ENCODE peak calls at places on chromosomes 16 and 17, in nine cellular contexts. R is neural progenitor cell; Z is CD8-positive, alpha-beta T cell; T is ovary; O is sigmoid colon; X is OCI-LY7; G is HepG2; I is esophagus squamous epithelium; U is bronchial epithelial cell. A is an unnamed sample.

GRCh38 chr16:3383045-3383448 is 17.8 kb downstream of the ZSCAN32 start:
- DNase-seq in I (no peak), G (no peak), T (no peak), R (no peak), O (no peak), Z (no peak), U (no peak), X (no peak), A (no peak)

GRCh38 chr16:66238696-66239095 is 127.8 kb upstream of the CDH5 start:
- DNase-seq in U (no peak), G (no peak), I (no peak), T (no peak), O (peak; percentile 2), Z (no peak), R (no peak), X (no peak), A (no peak)

GRCh38 chr16:73068546-73069401 is 20.8 kb upstream of the ZFHX3 start:
- DNase-seq in O (peak; percentile 93), U (peak; percentile 99), Z (no peak), I (no peak), T (no peak), G (peak; percentile 63), R (peak; percentile 9), X (no peak), A (no peak)

GRCh38 chr17:83203472-83204221 is 124.2 kb downstream of the METRNL start:
- DNase-seq in O (peak; percentile 65), G (no peak), X (no peak), Z (peak; percentile 47), R (no peak), T (peak; percentile 12), U (no peak), I (no peak), A (no peak)

GRCh38 chr17:48134912-48135480 is 27.4 kb downstream of the SNX11 start:
- DNase-seq in T (no peak), I (no peak), O (no peak), U (no peak), G (no peak), R (peak; percentile 66), Z (no peak), X (peak; percentile 24), A (peak; percentile 32)

GRCh38 chr17:7883781-7884386 is 4.7 kb upstream of the CHD3 start:
- DNase-seq in U (peak; percentile 22), I (no peak), T (no peak), Z (peak; percentile 43), R (no peak), O (no peak), X (peak; percentile 61), G (no peak), A (peak; percentile 55)

GRCh38 chr17:10059684-10060211 is 138.7 kb downstream of the GAS7 start:
- DNase-seq in X (no peak), I (no peak), Z (no peak), T (no peak), O (no peak), R (no peak), U (no peak), G (no peak), A (peak; percentile 77)

GRCh38 chr16:6616746-6617145 is 715.9 kb upstream of the RBFOX1 start:
- DNase-seq in X (no peak), G (no peak), U (no peak), Z (no peak), R (no peak), I (no peak), T (no peak), O (no peak), A (no peak)

GRCh38 chr16:78669994-78670393 is 570.5 kb downstream of the WWOX start:
- DNase-seq in I (no peak), O (no peak), Z (no peak), T (peak; percentile 51), G (no peak), R (peak; percentile 9), X (no peak), U (no peak), A (no peak)

GRCh38 chr17:50668025-50668837 is 33.5 kb downstream of the ABCC3 start:
- DNase-seq in T (no peak), O (no peak), G (no peak), U (no peak), X (no peak), Z (no peak), R (no peak), I (no peak), A (no peak)

GRCh38 chr17:61160789-61161440 is 238.7 kb upstream of the TBX2 start:
- DNase-seq in X (no peak), Z (no peak), U (no peak), R (no peak), G (no peak), I (no peak), O (no peak), T (no peak), A (no peak)

GRCh38 chr17:61159415-61159814 is 240.2 kb upstream of the TBX2 start:
- DNase-seq in T (no peak), X (no peak), U (no peak), O (no peak), I (no peak), R (peak; percentile 54), Z (no peak), G (no peak), A (no peak)

GRCh38 chr17:61155590-61156181 is 244.0 kb upstream of the TBX2 start:
- DNase-seq in U (no peak), X (no peak), G (no peak), R (no peak), Z (no peak), T (no peak), O (no peak), I (no peak), A (no peak)

GRCh38 chr17:61158372-61158771 is 241.3 kb upstream of the TBX2 start:
- DNase-seq in G (no peak), U (no peak), O (no peak), T (no peak), R (no peak), Z (no peak), I (no peak), X (no peak), A (no peak)

DNA sequence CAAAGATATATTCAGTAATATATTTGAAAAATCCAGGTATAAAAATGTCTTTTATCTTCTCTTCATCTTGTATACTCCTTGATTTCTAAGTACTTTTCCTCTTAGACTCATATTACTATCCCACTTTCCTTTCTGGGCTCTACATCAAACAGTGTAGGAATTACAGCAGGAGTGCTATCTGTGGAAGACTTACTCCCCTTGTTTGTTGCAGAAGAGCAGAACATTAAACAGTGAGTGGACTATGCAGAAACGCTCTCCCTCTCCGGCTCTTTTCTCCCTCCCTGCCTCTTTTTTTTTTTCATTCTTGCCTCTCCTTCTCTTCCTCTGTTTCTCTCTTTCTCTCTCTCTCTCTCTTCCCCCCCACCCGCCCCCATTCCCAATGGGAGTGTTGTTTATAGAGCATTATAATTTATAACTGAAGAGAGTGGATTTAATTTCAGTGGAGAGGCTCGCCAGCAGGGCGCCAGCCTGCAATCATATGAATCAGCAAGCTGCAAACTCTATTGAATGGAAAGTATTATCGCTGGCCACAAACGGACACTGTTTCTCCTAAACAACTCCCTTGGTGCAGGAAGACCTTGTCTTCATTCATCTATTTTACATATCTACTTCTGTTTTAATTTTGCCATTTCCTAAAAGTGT is 242.3 kb upstream of the TBX2 start:
- DNase-seq in I (no peak), R (no peak), Z (no peak), U (no peak), G (no peak), X (no peak), O (no peak), T (no peak), A (no peak)
- TF ChIP-seq CTCF in I (no peak), R (no peak), Z (no peak), U (no peak), G (no peak), X (no peak), O (no peak), T (no peak), A (no peak)

DNA sequence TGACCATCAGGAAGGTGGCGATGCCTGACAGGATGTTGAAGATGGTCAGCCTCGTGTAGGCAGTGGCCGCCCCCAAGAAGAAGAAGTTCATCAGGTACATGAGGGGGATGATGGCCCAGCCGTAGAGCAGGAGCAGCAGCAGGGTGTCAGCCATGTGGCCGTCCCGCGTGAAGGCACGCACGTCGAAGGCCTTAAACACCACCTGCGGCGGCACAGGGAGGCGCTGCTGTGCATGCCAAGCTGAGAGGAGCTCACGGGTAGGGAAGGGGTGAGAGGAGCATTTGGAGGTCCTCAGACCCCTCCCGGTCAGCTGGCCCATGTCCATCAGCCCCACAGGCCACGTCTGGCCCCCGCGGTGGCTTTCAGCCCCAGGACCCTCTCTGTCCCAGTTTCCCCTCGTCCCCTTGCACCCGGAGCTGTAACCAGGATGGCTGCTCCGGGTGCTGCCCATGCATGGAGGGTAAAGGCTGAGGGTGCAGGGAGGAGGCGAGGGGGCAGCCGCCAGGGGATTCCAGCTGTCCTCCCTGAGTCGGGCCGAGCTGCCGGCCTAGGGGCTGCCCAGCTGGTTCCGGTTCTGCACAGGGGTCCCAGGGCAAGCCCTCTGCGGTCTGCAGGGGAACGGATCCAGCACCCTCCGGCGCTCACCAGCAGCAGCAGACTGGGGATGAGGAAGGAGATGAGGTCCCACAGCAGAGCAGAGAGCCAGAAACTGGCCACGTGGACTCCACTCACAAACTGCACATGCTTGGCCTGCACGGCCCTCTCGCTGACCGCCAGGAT is 17.1 kb upstream of the RNPS1 start:
- DNase-seq in O (no peak), T (no peak), U (no peak), X (no peak), I (no peak), Z (no peak), R (no peak), G (no peak), A (no peak)
- TF ChIP-seq CTCF in O (no peak), T (no peak), U (no peak), X (no peak), I (no peak), Z (no peak), R (no peak), G (no peak), A (no peak)

GRCh38 chr16:26643519-26643918 is 423.2 kb upstream of the C16orf82 start:
- DNase-seq in I (no peak), G (no peak), Z (no peak), X (peak; percentile 56), T (no peak), O (no peak), U (no peak), R (no peak), A (no peak)

GRCh38 chr16:26642047-26642664 is 424.6 kb upstream of the C16orf82 start:
- DNase-seq in U (no peak), Z (no peak), T (no peak), G (no peak), R (peak; percentile 54), O (no peak), X (peak; percentile 75), I (no peak), A (no peak)

GRCh38 chr16:26648851-26649250 is 417.9 kb upstream of the C16orf82 start:
- DNase-seq in U (no peak), Z (no peak), G (no peak), R (no peak), O (no peak), I (no peak), X (peak; percentile 17), T (no peak), A (no peak)

GRCh38 chr16:26644912-26645543 is 421.7 kb upstream of the C16orf82 start:
- DNase-seq in G (no peak), T (no peak), X (peak; percentile 57), O (no peak), I (no peak), U (no peak), R (no peak), Z (no peak), A (no peak)

GRCh38 chr16:26645629-26646028 is 421.1 kb upstream of the C16orf82 start:
- DNase-seq in R (peak; percentile 80), O (no peak), U (no peak), G (no peak), I (no peak), Z (no peak), X (peak; percentile 80), T (no peak), A (no peak)
- TF ChIP-seq CTCF in R (peak; percentile 90), O (no peak), U (no peak), G (peak; percentile 63), I (peak; percentile 39), Z (no peak), X (peak; percentile 98), T (no peak), A (peak; percentile 32)

GRCh38 chr17:28684963-28685362 is 23.0 kb downstream of the SUPT6H start:
- DNase-seq in O (peak; percentile 79), G (peak; percentile 65), R (no peak), X (no peak), U (no peak), Z (no peak), I (no peak), T (peak; percentile 64), A (no peak)
- TF ChIP-seq CTCF in O (no peak), G (peak; percentile 79), R (peak; percentile 5), X (no peak), U (no peak), Z (no peak), I (no peak), T (no peak), A (no peak)